ENCODE peak calls at places on chromosomes 7 and 10, in ten cellular contexts. C is PC-3; Z is neural crest cell; O is NCI-H510A; Q is testis; E is EL; F is left ventricle myocardium inferior; P is T-cell; K is naive thymus-derived CD4-positive, alpha-beta T cell; J is NCI-H1092. S is an unnamed sample.

GRCh38 chr10:34666008-34666700 is 148.9 kb downstream of the PARD3 start:
- DNase-seq in C (peak), Z (no peak), O (no peak), Q (peak), E (peak), F (no peak), P (no peak), K (no peak), J (no peak), S (no peak)

GRCh38 chr7:148501707-148502139 is 88.8 kb upstream of the C7orf33 start:
- DNase-seq in C (peak), Z (peak), O (no peak), Q (peak), E (no peak), F (no peak), P (no peak), K (no peak), J (no peak), S (no peak)

GRCh38 chr10:132696728-132697567 is 89.0 kb downstream of the NKX6-2 start:
- DNase-seq in C (no peak), Z (no peak), O (no peak), Q (no peak), E (no peak), F (peak), P (no peak), K (no peak), J (no peak), S (no peak)

GRCh38 chr10:60427148-60427547 is 37.5 kb upstream of the ANK3 start:
- DNase-seq in C (no peak), Z (no peak), O (no peak), Q (no peak), E (no peak), F (no peak), P (no peak), K (no peak), J (no peak), S (no peak)

GRCh38 chr10:110918269-110918632 is 729 bp downstream of the BBIP1 start:
- DNase-seq in C (peak), Z (peak), O (peak), Q (peak), E (peak), F (peak), P (peak), K (no peak), J (no peak), S (peak)

GRCh38 chr7:12801107-12801506 is 113.7 kb downstream of the ARL4A start:
- DNase-seq in C (peak), Z (no peak), O (peak), Q (no peak), E (no peak), F (no peak), P (no peak), K (no peak), J (no peak), S (no peak)

GRCh38 chr7:98334077-98334476 is 52.6 kb downstream of the BRI3 start:
- DNase-seq in C (no peak), Z (no peak), O (no peak), Q (no peak), E (no peak), F (no peak), P (no peak), K (no peak), J (no peak), S (no peak)

GRCh38 chr7:18624436-18624835 is 128.9 kb downstream of the HDAC9 start:
- DNase-seq in C (no peak), Z (no peak), O (no peak), Q (no peak), E (no peak), F (no peak), P (no peak), K (no peak), J (no peak), S (peak)

GRCh38 chr7:12158334-12159060 is 52.6 kb upstream of the TMEM106B start:
- DNase-seq in C (peak), Z (no peak), O (no peak), Q (no peak), E (peak), F (no peak), P (no peak), K (no peak), J (no peak), S (no peak)

GRCh38 chr10:116253716-116254115 is 19.3 kb downstream of the GFRA1 start:
- DNase-seq in C (no peak), Z (no peak), O (no peak), Q (no peak), E (no peak), F (no peak), P (no peak), K (no peak), J (no peak), S (no peak)

GRCh38 chr7:48182736-48183369 is 11.6 kb downstream of the ABCA13 start:
- DNase-seq in C (peak), Z (no peak), O (no peak), Q (no peak), E (peak), F (no peak), P (no peak), K (no peak), J (no peak), S (no peak)

GRCh38 chr7:69764071-69764470 is 165.8 kb downstream of the AUTS2 start:
- DNase-seq in C (no peak), Z (no peak), O (no peak), Q (no peak), E (no peak), F (no peak), P (no peak), K (no peak), J (no peak), S (no peak)

GRCh38 chr10:119237722-119238436 is 30.5 kb downstream of the GRK5 start:
- DNase-seq in C (no peak), Z (no peak), O (no peak), Q (no peak), E (no peak), F (no peak), P (no peak), K (peak), J (no peak), S (no peak)

GRCh38 chr7:67662804-67663203 is 666.2 kb downstream of the TYW1 start:
- DNase-seq in C (no peak), Z (no peak), O (no peak), Q (no peak), E (no peak), F (no peak), P (no peak), K (no peak), J (no peak), S (no peak)

GRCh38 chr7:44124822-44125202 is 1.5 kb upstream of the POLD2 start:
- DNase-seq in C (no peak), Z (no peak), O (no peak), Q (no peak), E (no peak), F (no peak), P (no peak), K (no peak), J (no peak), S (no peak)

GRCh38 chr10:116752563-116752962 is 10.2 kb upstream of the HSPA12A start:
- DNase-seq in C (peak), Z (no peak), O (no peak), Q (no peak), E (no peak), F (no peak), P (no peak), K (no peak), J (no peak), S (no peak)

GRCh38 chr7:107694395-107694794 is 33.8 kb downstream of the SLC26A4 start:
- DNase-seq in C (no peak), Z (no peak), O (no peak), Q (no peak), E (no peak), F (no peak), P (no peak), K (no peak), J (peak), S (no peak)

GRCh38 chr7:7181519-7182155 is 707 bp upstream of the C1GALT1 start:
- DNase-seq in C (peak), Z (no peak), O (peak), Q (peak), E (peak), F (no peak), P (peak), K (no peak), J (peak), S (no peak)